ENCODE peak calls at places on chromosomes 2 and 18, in nine cellular contexts. R, M, Z, N, T, X, Q, D and P are unnamed samples.

GRCh38 chr18:50548160-50548559 is 11.7 kb upstream of the MAPK4 start:
- DNase-seq in R (no peak), M (no peak), Z (no peak), N (no peak), T (no peak), X (no peak), Q (no peak), D (no peak), P (no peak)

GRCh38 chr2:190359896-190360376 is 16.5 kb downstream of the INPP1 start:
- DNase-seq in R (no peak), M (no peak), Z (no peak), N (peak), T (peak), X (peak), Q (peak), D (peak), P (no peak)

GRCh38 chr2:15790838-15791237 is 149.5 kb upstream of the MYCN start:
- DNase-seq in R (no peak), M (no peak), Z (no peak), N (no peak), T (no peak), X (no peak), Q (no peak), D (no peak), P (no peak)

GRCh38 chr2:111205774-111206173 is 85.1 kb downstream of the BCL2L11 start:
- DNase-seq in R (no peak), M (no peak), Z (no peak), N (no peak), T (no peak), X (no peak), Q (no peak), D (no peak), P (no peak)

GRCh38 chr2:102258025-102258385 is 53.4 kb upstream of the IL1RL1 start:
- DNase-seq in R (no peak), M (no peak), Z (no peak), N (no peak), T (no peak), X (no peak), Q (no peak), D (no peak), P (no peak)

GRCh38 chr18:28204154-28204553 is 27.2 kb upstream of the CDH2 start:
- DNase-seq in R (no peak), M (no peak), Z (no peak), N (no peak), T (no peak), X (no peak), Q (no peak), D (peak), P (peak)

GRCh38 chr2:56871641-56872040 is 687.9 kb downstream of the CCDC85A start:
- DNase-seq in R (no peak), M (no peak), Z (no peak), N (no peak), T (no peak), X (no peak), Q (no peak), D (no peak), P (no peak)

GRCh38 chr2:47065771-47066380 is 89.2 kb downstream of the STPG4 start:
- DNase-seq in R (no peak), M (no peak), Z (no peak), N (no peak), T (no peak), X (no peak), Q (no peak), D (peak), P (no peak)

GRCh38 chr18:9437049-9437448 is 38.3 kb upstream of the RALBP1 start:
- DNase-seq in R (no peak), M (no peak), Z (no peak), N (no peak), T (no peak), X (no peak), Q (peak), D (no peak), P (no peak)

GRCh38 chr2:38856165-38856564 is 19.6 kb downstream of the DHX57 start:
- DNase-seq in R (no peak), M (no peak), Z (no peak), N (no peak), T (no peak), X (no peak), Q (no peak), D (no peak), P (peak)

GRCh38 chr2:3768960-3769765 is 65.8 kb downstream of the DCDC2C start:
- DNase-seq in R (no peak), M (no peak), Z (no peak), N (no peak), T (no peak), X (no peak), Q (no peak), D (no peak), P (no peak)

GRCh38 chr18:11458447-11458846 is 150.9 kb upstream of the SLC35G4 start:
- DNase-seq in R (no peak), M (no peak), Z (no peak), N (no peak), T (no peak), X (no peak), Q (no peak), D (no peak), P (no peak)

GRCh38 chr2:181140414-181140813 is 160.0 kb downstream of the UBE2E3 start:
- DNase-seq in R (no peak), M (no peak), Z (no peak), N (no peak), T (no peak), X (no peak), Q (no peak), D (no peak), P (no peak)

GRCh38 chr2:40242315-40242714 is 209.6 kb downstream of the SLC8A1 start:
- DNase-seq in R (no peak), M (peak), Z (no peak), N (no peak), T (no peak), X (no peak), Q (no peak), D (no peak), P (no peak)

GRCh38 chr2:51795248-51795888 is 763.4 kb upstream of the NRXN1 start:
- DNase-seq in R (peak), M (peak), Z (peak), N (no peak), T (no peak), X (no peak), Q (no peak), D (no peak), P (no peak)

GRCh38 chr2:105329197-105329554 is 359 bp downstream of the TGFBRAP1 start:
- DNase-seq in R (peak), M (no peak), Z (no peak), N (no peak), T (no peak), X (peak), Q (peak), D (no peak), P (no peak)

GRCh38 chr2:239328306-239329191 is 72.3 kb downstream of the HDAC4 start:
- DNase-seq in R (no peak), M (no peak), Z (no peak), N (no peak), T (no peak), X (peak), Q (peak), D (peak), P (no peak)

GRCh38 chr2:109466674-109467575 is 146.8 kb downstream of the SEPTIN10 start:
- DNase-seq in R (no peak), M (no peak), Z (no peak), N (no peak), T (no peak), X (no peak), Q (peak), D (peak), P (peak)

GRCh38 chr2:127193948-127194267 is 26.2 kb downstream of the CYP27C1 start:
- DNase-seq in R (no peak), M (no peak), Z (no peak), N (no peak), T (no peak), X (no peak), Q (no peak), D (peak), P (no peak)

GRCh38 chr2:202030676-202031075 is 3.0 kb upstream of the FZD7 start:
- DNase-seq in R (no peak), M (no peak), Z (no peak), N (no peak), T (no peak), X (no peak), Q (no peak), D (no peak), P (no peak)

GRCh38 chr2:101770672-101771071 is 73.2 kb downstream of the MAP4K4 start:
- DNase-seq in R (peak), M (no peak), Z (no peak), N (no peak), T (no peak), X (no peak), Q (no peak), D (peak), P (no peak)

GRCh38 chr18:13048061-13048605 is 57.0 kb downstream of the CEP192 start:
- DNase-seq in R (no peak), M (no peak), Z (no peak), N (no peak), T (no peak), X (no peak), Q (no peak), D (no peak), P (no peak)

GRCh38 chr2:70607121-70607551 is 53.5 kb upstream of the TGFA start:
- DNase-seq in R (no peak), M (no peak), Z (no peak), N (no peak), T (no peak), X (no peak), Q (no peak), D (no peak), P (peak)

GRCh38 chr2:27407798-27408491 is 1.4 kb downstream of the PPM1G start:
- DNase-seq in R (peak), M (peak), Z (no peak), N (no peak), T (no peak), X (no peak), Q (no peak), D (no peak), P (no peak)

GRCh38 chr2:189129971-189130370 is 49.6 kb downstream of the COL5A2 start:
- DNase-seq in R (no peak), M (no peak), Z (no peak), N (no peak), T (no peak), X (no peak), Q (no peak), D (peak), P (no peak)

GRCh38 chr2:237483018-237483731 is 3.9 kb upstream of the MLPH start:
- DNase-seq in R (no peak), M (no peak), Z (no peak), N (no peak), T (no peak), X (peak), Q (no peak), D (peak), P (no peak)

DNA sequence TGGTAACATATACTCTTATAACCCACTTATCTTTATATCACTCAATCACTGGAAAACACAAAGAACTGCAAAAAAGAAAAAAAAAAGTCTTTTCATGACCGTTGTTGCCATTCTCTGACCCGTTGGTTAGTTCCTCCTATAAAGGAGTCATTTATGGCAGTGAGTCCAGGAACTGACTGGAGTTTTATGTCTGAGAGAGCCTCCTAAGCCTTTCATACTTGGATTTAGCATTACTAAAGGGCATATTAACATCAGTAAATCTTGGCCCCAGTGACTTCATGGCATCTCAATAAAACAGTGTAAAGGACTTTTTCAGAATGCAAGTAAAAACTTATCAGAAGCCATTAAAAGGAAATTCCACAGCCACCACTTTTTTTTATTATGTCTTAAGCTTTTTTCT is 103.4 kb upstream of the EPHA4 start:
- DNase-seq in R (no peak), M (no peak), Z (no peak), N (no peak), T (no peak), X (no peak), Q (no peak), D (no peak), P (no peak)
- H3K27ac ChIP-seq in R (no peak), M (no peak), Z (no peak), N (no peak), T (no peak), X (no peak), Q (no peak), D (no peak), P (no peak)

GRCh38 chr18:58567453-58568196 is 61.3 kb downstream of the ALPK2 start:
- DNase-seq in R (no peak), M (no peak), Z (no peak), N (no peak), T (no peak), X (no peak), Q (no peak), D (peak), P (peak)
- H3K27ac ChIP-seq in R (no peak), M (no peak), Z (no peak), N (no peak), T (no peak), X (no peak), Q (no peak), D (peak), P (peak)

DNA sequence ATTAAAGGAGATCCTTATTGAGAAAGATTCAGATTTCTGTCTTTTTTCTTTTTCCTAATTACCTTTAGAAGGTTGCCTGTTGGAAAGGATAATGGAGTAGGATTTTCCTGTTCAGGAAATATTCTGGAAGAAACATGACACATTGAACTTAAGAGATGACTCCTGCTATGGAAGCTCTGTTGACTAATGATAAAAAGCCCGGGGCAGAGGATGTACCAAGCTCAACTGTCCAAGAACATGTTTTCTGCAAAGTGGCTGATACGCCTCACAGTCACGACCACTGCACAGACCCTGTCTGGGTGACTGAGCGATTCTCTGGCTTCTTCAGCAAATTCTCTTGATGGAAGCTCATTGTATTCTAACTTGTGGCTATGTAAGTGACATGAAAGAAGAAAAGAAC is 86.2 kb upstream of the THOC1 start:
- DNase-seq in R (no peak), M (no peak), Z (no peak), N (no peak), T (no peak), X (no peak), Q (no peak), D (no peak), P (no peak)
- H3K27ac ChIP-seq in R (no peak), M (no peak), Z (no peak), N (no peak), T (no peak), X (no peak), Q (no peak), D (no peak), P (no peak)

GRCh38 chr2:225124311-225124832 is 82.1 kb upstream of the DOCK10 start:
- DNase-seq in R (no peak), M (no peak), Z (no peak), N (no peak), T (no peak), X (no peak), Q (no peak), D (no peak), P (no peak)

GRCh38 chr2:225122582-225123486 is 80.6 kb upstream of the DOCK10 start:
- DNase-seq in R (peak), M (no peak), Z (no peak), N (no peak), T (peak), X (no peak), Q (no peak), D (peak), P (no peak)

GRCh38 chr2:225117061-225117716 is 74.9 kb upstream of the DOCK10 start:
- DNase-seq in R (no peak), M (no peak), Z (no peak), N (no peak), T (no peak), X (no peak), Q (no peak), D (no peak), P (no peak)

GRCh38 chr2:225120175-225120574 is 77.9 kb upstream of the DOCK10 start:
- DNase-seq in R (no peak), M (no peak), Z (no peak), N (no peak), T (no peak), X (no peak), Q (no peak), D (peak), P (no peak)

DNA sequence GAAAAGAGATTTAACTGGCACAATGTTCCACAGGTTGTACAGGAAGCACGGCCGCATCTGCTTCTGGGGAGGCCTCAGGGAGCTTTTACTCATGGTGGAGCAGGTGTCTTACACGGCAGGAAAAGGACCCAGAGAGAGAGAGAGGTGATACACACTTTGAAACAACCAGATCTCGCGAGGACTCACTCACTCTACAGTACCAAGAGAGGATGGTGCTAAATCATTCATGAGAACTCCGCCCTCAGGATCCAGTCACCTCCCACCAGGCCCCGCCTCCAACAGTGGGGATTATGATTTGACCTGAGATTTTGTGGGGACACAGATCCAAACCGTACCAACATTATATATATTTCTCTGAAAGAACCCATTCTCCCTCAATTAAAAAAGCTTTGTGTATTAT is 79.7 kb upstream of the DOCK10 start:
- DNase-seq in R (peak), M (no peak), Z (no peak), N (no peak), T (no peak), X (no peak), Q (no peak), D (no peak), P (no peak)
- H3K27ac ChIP-seq in R (no peak), M (no peak), Z (no peak), N (no peak), T (no peak), X (no peak), Q (no peak), D (no peak), P (no peak)

DNA sequence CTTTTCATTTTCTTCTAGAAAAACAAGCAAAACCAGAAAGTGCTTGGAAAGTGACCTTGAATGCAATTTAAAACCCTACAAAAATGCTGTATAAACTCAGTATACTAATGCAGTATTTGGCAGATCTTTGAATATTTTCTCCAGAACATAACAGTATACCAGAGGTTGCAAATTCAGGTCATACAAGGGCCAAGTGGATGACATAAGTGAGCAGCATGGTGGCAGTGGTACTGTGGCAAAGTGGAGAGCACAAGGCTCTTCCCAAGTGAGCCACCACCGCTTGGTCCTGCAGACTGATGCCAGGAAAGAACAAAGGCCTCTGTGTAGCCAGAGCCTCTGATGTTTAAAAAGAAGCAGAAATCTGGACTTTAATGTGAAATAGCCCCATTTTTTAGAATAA is 33.1 kb downstream of the METTL4 start:
- DNase-seq in R (no peak), M (no peak), Z (no peak), N (no peak), T (no peak), X (no peak), Q (no peak), D (no peak), P (no peak)
- H3K27ac ChIP-seq in R (peak), M (no peak), Z (no peak), N (no peak), T (no peak), X (no peak), Q (no peak), D (peak), P (no peak)

GRCh38 chr18:58263055-58263732 is 219.2 kb downstream of the NEDD4L start:
- DNase-seq in R (no peak), M (no peak), Z (no peak), N (no peak), T (no peak), X (no peak), Q (no peak), D (no peak), P (peak)
- H3K27ac ChIP-seq in R (no peak), M (no peak), Z (no peak), N (no peak), T (no peak), X (no peak), Q (peak), D (no peak), P (peak)

DNA sequence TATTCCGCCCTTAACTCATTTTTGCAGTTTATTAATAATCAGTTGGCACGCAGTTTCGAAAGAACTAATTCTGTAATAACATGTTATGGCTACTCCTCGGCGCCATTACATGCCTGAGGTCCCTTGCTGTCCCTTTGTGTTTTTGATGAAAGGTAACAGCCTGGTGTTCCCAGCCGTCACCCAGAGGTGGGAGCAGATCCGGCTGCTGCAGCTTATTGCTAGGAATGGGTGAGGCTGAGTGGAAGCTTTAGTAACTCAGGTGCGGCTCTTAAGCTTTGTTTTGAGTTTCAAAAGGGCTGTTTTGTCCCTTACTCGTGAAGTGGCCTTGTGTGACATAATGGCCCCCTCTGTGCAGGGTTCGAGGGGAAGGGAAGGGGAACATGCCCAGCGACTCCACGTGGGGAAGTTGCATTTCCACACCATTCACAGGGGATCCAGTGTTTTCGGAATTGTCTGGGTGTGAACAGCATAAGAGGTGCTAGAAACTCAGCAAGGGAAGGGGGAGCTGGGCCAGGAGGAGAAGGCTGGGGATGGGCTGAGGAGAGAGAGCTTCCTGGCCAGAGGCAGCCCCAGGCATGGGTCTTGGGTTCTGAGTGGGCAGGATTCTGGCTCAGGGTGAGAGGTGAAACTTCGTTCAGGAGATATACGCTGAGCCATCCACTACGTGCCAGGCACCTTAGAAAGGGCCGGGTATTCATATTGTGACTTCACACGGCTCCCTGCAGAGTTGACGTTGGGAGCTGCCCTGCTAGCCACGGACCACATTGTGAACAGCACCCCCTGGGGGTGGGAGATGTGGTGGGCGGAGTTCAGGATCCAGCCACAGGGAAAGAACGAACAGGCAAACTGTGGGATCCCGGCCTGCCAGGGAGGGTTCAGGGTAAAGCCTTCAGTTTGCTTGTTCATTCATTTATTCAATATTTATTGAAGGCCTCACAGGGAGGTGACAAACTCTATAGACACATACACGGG is 84.4 kb downstream of the TGOLN2 start:
- DNase-seq in R (peak), M (no peak), Z (no peak), N (no peak), T (no peak), X (peak), Q (peak), D (peak), P (no peak)
- H3K27ac ChIP-seq in R (no peak), M (no peak), Z (peak), N (no peak), T (no peak), X (no peak), Q (no peak), D (no peak), P (no peak)